ENCODE peak calls at places on chromosomes 16 and 17, in nine cellular contexts. D is cardiac fibroblast; W is K562; J is adrenal gland; E is CD8-positive, alpha-beta T cell; R is foreskin fibroblast; U is IMR-90; X is fibroblast of lung; I is cardiac muscle cell. T is an unnamed sample.

GRCh38 chr17:64773836-64774761 is 112.0 kb upstream of the SMURF2 start:
- DNase-seq in D (peak; percentile 60), W (peak; percentile 78), J (no peak), E (no peak), R (peak; percentile 53), U (peak; percentile 75), X (peak; percentile 64), I (peak; percentile 47), T (peak; percentile 51)

GRCh38 chr17:79246226-79246794 is 171.7 kb downstream of the ENGASE start:
- DNase-seq in D (no peak), W (no peak), J (no peak), E (no peak), R (no peak), U (no peak), X (no peak), I (peak; percentile 7), T (no peak)

GRCh38 chr16:86075839-86076440 is 177.0 kb downstream of the IRF8 start:
- DNase-seq in D (no peak), W (no peak), J (no peak), E (no peak), R (no peak), U (no peak), X (no peak), I (no peak), T (no peak)

GRCh38 chr16:14345512-14346115 is 274.5 kb downstream of the MRTFB start:
- DNase-seq in D (no peak), W (no peak), J (no peak), E (no peak), R (no peak), U (no peak), X (no peak), I (no peak), T (no peak)

GRCh38 chr16:77271532-77272426 is 72.6 kb downstream of the SYCE1L start:
- DNase-seq in D (no peak), W (no peak), J (no peak), E (no peak), R (no peak), U (no peak), X (no peak), I (no peak), T (no peak)

GRCh38 chr17:9144502-9145233 is 123.4 kb downstream of the NTN1 start:
- DNase-seq in D (no peak), W (peak; percentile 9), J (no peak), E (no peak), R (no peak), U (no peak), X (no peak), I (no peak), T (no peak)

GRCh38 chr16:68470461-68471150 is 22.3 kb upstream of the SMPD3 start:
- DNase-seq in D (no peak), W (no peak), J (peak; percentile 38), E (no peak), R (no peak), U (no peak), X (no peak), I (no peak), T (no peak)

GRCh38 chr17:57375770-57376181 is 119.5 kb downstream of the MSI2 start:
- DNase-seq in D (no peak), W (peak; percentile 55), J (no peak), E (no peak), R (no peak), U (no peak), X (peak; percentile 69), I (no peak), T (no peak)

GRCh38 chr16:50547340-50547865 is 793 bp upstream of the NKD1 start:
- DNase-seq in D (peak; percentile 1), W (no peak), J (peak; percentile 48), E (peak; percentile 81), R (no peak), U (no peak), X (peak; percentile 4), I (peak; percentile 46), T (peak; percentile 22)

GRCh38 chr16:9941245-9941644 is 241.0 kb downstream of the GRIN2A start:
- DNase-seq in D (no peak), W (no peak), J (no peak), E (no peak), R (no peak), U (no peak), X (no peak), I (no peak), T (no peak)

GRCh38 chr16:5668553-5668952 is 571.0 kb upstream of the EEF2KMT start:
- DNase-seq in D (no peak), W (peak; percentile 27), J (no peak), E (no peak), R (no peak), U (no peak), X (no peak), I (no peak), T (no peak)

GRCh38 chr16:81635336-81635947 is 143.6 kb upstream of the PLCG2 start:
- DNase-seq in D (no peak), W (no peak), J (no peak), E (no peak), R (no peak), U (no peak), X (no peak), I (no peak), T (no peak)

GRCh38 chr16:70681382-70682238 is 4.2 kb downstream of the MTSS2 start:
- DNase-seq in D (no peak), W (no peak), J (no peak), E (no peak), R (no peak), U (no peak), X (no peak), I (no peak), T (no peak)

GRCh38 chr17:32814837-32815236 is 62.1 kb downstream of the MYO1D start:
- DNase-seq in D (no peak), W (no peak), J (no peak), E (no peak), R (no peak), U (no peak), X (no peak), I (no peak), T (no peak)

GRCh38 chr17:17774009-17774881 is 62.5 kb downstream of the SREBF1 start:
- DNase-seq in D (peak; percentile 54), W (no peak), J (no peak), E (no peak), R (no peak), U (peak; percentile 52), X (peak; percentile 45), I (no peak), T (peak; percentile 33)
- TF ChIP-seq CTCF in D (peak; percentile 41), W (no peak), J (peak; percentile 31), E (no peak), R (peak; percentile 16), U (peak; percentile 47), X (peak; percentile 35), I (peak; percentile 32), T (peak; percentile 49)

GRCh38 chr16:48611329-48612137 is 1.6 kb upstream of the N4BP1 start:
- DNase-seq in D (no peak), W (peak; percentile 42), J (no peak), E (peak; percentile 70), R (no peak), U (no peak), X (no peak), I (no peak), T (no peak)

GRCh38 chr16:48608452-48608851 is 1.5 kb downstream of the N4BP1 start:
- DNase-seq in D (no peak), W (no peak), J (no peak), E (no peak), R (no peak), U (no peak), X (peak; percentile 34), I (no peak), T (no peak)

GRCh38 chr16:48609453-48610023 is 442 bp downstream of the N4BP1 start:
- DNase-seq in D (peak; percentile 74), W (no peak), J (peak; percentile 64), E (no peak), R (peak; percentile 20), U (peak; percentile 54), X (peak; percentile 54), I (peak; percentile 80), T (peak; percentile 50)

GRCh38 chr16:48607056-48607825 is 2.7 kb downstream of the N4BP1 start:
- DNase-seq in D (peak; percentile 28), W (no peak), J (no peak), E (no peak), R (no peak), U (peak; percentile 67), X (peak; percentile 90), I (no peak), T (peak; percentile 68)

GRCh38 chr16:48608871-48609452 is 1.0 kb downstream of the N4BP1 start:
- DNase-seq in D (no peak), W (no peak), J (no peak), E (no peak), R (no peak), U (no peak), X (peak; percentile 22), I (no peak), T (no peak)
- H3K4me3 ChIP-seq in D (peak overlapping the region; percentile 94), W (peak overlapping the region; percentile 94), J (peak overlapping the region; percentile 76), E (peak overlapping the region; percentile 88), R (peak overlapping the region; percentile 93), U (peak overlapping the region; percentile 98), X (peak overlapping the region; percentile 67), I (peak overlapping the region; percentile 98), T (peak overlapping the region; percentile 92)

DNA sequence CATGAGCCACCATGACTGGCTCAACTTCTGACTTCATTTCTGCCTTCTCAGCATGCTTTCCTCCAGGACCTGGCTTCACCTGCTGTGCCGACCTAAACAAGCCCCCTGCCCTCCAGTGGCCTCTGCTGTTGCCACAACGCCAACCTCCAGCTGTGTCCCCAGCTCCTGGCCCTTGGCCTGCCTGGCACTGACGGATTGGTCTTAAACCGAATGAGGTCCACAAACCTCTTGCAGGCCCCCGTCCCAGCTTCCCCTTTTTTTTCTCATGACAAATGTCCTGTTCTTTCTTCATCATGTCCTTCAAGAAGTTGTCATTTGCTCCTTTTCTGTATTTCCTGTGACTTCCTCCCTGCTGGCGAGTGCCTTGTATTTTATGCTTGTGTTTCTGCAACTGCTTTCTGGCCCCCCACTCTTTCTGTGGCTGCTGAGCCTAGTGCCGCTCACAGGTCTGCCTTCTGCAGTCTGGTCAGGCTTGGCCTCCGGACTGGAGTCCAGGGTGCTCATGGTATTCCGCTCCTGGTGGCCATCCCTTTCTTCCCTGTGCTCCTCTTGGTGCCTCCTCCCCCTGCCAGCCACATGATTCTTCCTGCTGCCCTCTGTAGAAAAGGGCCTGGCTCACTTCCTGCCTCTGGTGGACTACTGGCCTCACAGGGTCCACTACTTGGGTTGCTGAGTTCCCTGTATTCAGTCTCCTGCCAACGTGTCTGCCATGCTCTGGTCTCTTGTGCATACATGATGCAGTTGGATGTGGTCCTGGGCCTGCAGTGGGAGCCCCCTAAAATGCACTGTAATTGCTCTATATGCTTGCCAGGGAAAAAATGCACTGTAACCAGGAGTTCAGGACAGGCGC is 2.9 kb downstream of the ATP6V0C start:
- DNase-seq in D (no peak), W (no peak), J (no peak), E (no peak), R (no peak), U (peak; percentile 10), X (no peak), I (no peak), T (no peak)
- TF ChIP-seq CTCF in D (no peak), W (no peak), J (peak; percentile 2), E (no peak), R (no peak), U (no peak), X (no peak), I (no peak), T (no peak)

DNA sequence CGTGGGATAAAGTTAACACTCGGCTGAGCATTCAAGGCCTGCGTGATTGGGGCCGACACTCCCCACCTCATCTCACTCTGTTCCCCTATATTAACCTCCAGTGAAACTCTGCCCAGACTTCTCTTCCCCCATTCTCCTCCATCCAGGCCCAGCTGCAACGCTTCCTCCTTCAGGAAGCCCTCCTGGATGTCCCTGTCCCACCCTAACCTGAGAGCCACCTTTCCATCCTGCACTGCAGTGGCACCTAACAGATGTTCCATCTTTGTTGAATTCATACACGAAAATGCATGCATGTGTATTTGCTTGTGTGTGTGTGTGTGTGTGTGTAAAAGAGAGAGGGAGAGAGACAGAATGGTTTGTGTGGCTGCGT is 32.6 kb upstream of the SBK1 start:
- DNase-seq in D (no peak), W (no peak), J (no peak), E (no peak), R (no peak), U (no peak), X (no peak), I (no peak), T (no peak)
- H3K4me3 ChIP-seq in D (no peak overlapping the region), W (no peak overlapping the region), J (no peak overlapping the region), E (no peak overlapping the region), R (no peak overlapping the region), U (no peak overlapping the region), X (no peak overlapping the region), I (no peak overlapping the region), T (no peak overlapping the region)